ENCODE peak calls at places on chromosomes 4 and X, in ten cellular contexts. Y, M, T, O, E, W, H, R, V and P are unnamed samples. For H3K4me1 and H3K9me3, the result is how much of the 10 kb centered on the place peaks cover.

GRCh38 chr4:110769578-110769977 is 146.7 kb upstream of the PITX2 start:
- DNase-seq in M (no peak), H (no peak), W (no peak), T (no peak), E (peak), O (no peak), V (no peak), R (no peak), Y (no peak), P (no peak)

GRCh38 chr4:155794589-155794988 is 35.8 kb downstream of the GUCY1B1 start:
- DNase-seq in E (no peak), W (no peak), V (no peak), Y (no peak), M (no peak), H (no peak), R (no peak), O (no peak), T (no peak), P (no peak)

GRCh38 chrX:19867411-19867732 is 20.0 kb downstream of the SH3KBP1 start:
- DNase-seq in E (peak), H (no peak), V (no peak), O (no peak), W (no peak), T (peak), Y (peak), M (no peak), R (no peak), P (no peak)

GRCh38 chr4:185849543-185850185 is 37.7 kb upstream of the SORBS2 start:
- DNase-seq in O (no peak), R (no peak), M (no peak), V (no peak), Y (peak), W (no peak), T (no peak), E (peak), H (peak), P (no peak)

GRCh38 chr4:153661215-153661822 is 22.8 kb upstream of the TLR2 start:
- DNase-seq in W (no peak), V (no peak), H (no peak), O (no peak), Y (no peak), R (peak), E (peak), M (no peak), T (no peak), P (no peak)

GRCh38 chr4:54550415-54551171 is 107.2 kb upstream of the KIT start:
- DNase-seq in H (no peak), T (peak), O (no peak), R (no peak), W (peak), M (no peak), V (no peak), E (peak), Y (peak), P (no peak)

GRCh38 chrX:9171841-9172240 is 137.9 kb upstream of the FAM9B start:
- DNase-seq in R (no peak), M (no peak), V (no peak), E (peak), Y (no peak), O (no peak), H (no peak), T (no peak), W (no peak), P (no peak)

GRCh38 chr4:165384186-165384585 is 5.4 kb downstream of the CPE start:
- DNase-seq in E (no peak), H (no peak), Y (no peak), W (no peak), M (no peak), R (no peak), V (no peak), T (no peak), O (no peak), P (no peak)

GRCh38 chr4:142285222-142285583 is 560.9 kb downstream of the INPP4B start:
- DNase-seq in M (no peak), R (no peak), Y (no peak), T (no peak), O (no peak), E (no peak), V (no peak), W (no peak), H (no peak), P (no peak)

GRCh38 chrX:70445197-70445656 is 592 bp downstream of the DLG3 start:
- DNase-seq in E (no peak), M (no peak), Y (no peak), T (no peak), R (no peak), W (no peak), V (no peak), O (no peak), H (no peak), P (no peak)

GRCh38 chr4:101968364-101968763 is 177.8 kb downstream of the BANK1 start:
- DNase-seq in M (no peak), H (no peak), R (no peak), W (no peak), Y (no peak), V (no peak), E (no peak), T (no peak), O (no peak), P (peak)
- H3K4me1 ChIP-seq in M (under half), H (under half), R (under half), W (under half), Y (under half), V (under half), E (under half), T (under half), O (under half), P (under half)

DNA sequence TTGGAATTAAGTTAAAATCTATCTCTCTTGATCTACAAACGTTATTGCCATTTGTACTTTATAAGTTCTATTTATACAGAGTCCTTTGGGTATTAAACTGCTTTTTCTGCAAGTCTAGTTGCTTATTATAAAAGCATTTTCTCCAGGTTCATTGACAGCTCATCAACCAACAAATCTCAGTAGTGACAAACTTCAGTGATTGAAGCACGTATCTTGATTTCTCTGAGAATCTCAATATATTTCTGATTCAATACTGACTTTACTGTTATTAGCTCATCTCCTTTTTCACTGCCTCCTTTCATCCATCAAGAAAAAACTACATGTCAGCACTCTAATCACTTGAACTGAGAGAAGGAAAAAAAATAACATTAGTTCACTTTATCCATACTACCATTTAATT is 630.2 kb downstream of the ARAP2 start:
- DNase-seq in T (no peak), E (no peak), O (no peak), R (no peak), H (no peak), Y (no peak), W (no peak), V (no peak), M (no peak), P (no peak)
- H3K4me3 ChIP-seq in T (no peak), E (no peak), O (no peak), R (no peak), H (no peak), Y (no peak), W (no peak), V (no peak), M (no peak), P (no peak)

GRCh38 chrX:80556148-80556547 is 135.9 kb downstream of the TENT5D start:
- DNase-seq in E (no peak), O (no peak), W (no peak), V (no peak), M (no peak), H (no peak), T (no peak), Y (no peak), R (no peak), P (no peak)
- H3K9me3 ChIP-seq in E (under half), O (under half), W (under half), V (under half), M (under half), H (under half), T (under half), Y (under half), R (under half), P (under half)

GRCh38 chrX:53266914-53267313 is 14.5 kb downstream of the IQSEC2 start:
- DNase-seq in H (no peak), O (no peak), E (no peak), R (no peak), M (no peak), W (no peak), Y (no peak), V (no peak), T (no peak), P (no peak)
- H3K4me1 ChIP-seq in H (under half), O (under half), E (under half), R (half or more), M (under half), W (under half), Y (under half), V (under half), T (under half), P (under half)